ENCODE peak calls at places on chromosomes 4 and X, in seven cellular contexts. N, Z, S, J, C, D and P are unnamed samples.

GRCh38 chr4:37884855-37885487 is 5.9 kb upstream of the TBC1D1 start:
- DNase-seq in D (no peak), C (no peak), J (no peak), Z (no peak), N (no peak), S (no peak), P (no peak)

GRCh38 chr4:136203199-136203598 is 1329.1 kb downstream of the PCDH18 start:
- DNase-seq in Z (no peak), D (no peak), C (no peak), J (no peak), S (no peak), N (no peak), P (no peak)

GRCh38 chr4:92305148-92305877 is 1.5 kb downstream of the GRID2 start:
- DNase-seq in S (peak; percentile 73), Z (no peak), J (peak; percentile 13), D (peak; percentile 53), C (peak; percentile 49), N (no peak), P (no peak)

GRCh38 chr4:25767877-25768475 is 94.8 kb downstream of the SEL1L3 start:
- DNase-seq in N (no peak), S (peak; percentile 77), Z (peak; percentile 53), J (peak; percentile 47), D (peak; percentile 68), C (peak; percentile 67), P (peak; percentile 50)

GRCh38 chrX:153573999-153574398 is 24.9 kb downstream of the CCNQ start:
- DNase-seq in J (no peak), C (no peak), D (no peak), N (no peak), S (no peak), Z (no peak), P (no peak)

GRCh38 chr4:52643846-52644245 is 15.3 kb downstream of the USP46 start:
- DNase-seq in C (peak; percentile 69), Z (no peak), J (no peak), N (no peak), S (peak; percentile 68), D (peak; percentile 62), P (no peak)

GRCh38 chr4:95165926-95166524 is 382.7 kb downstream of the UNC5C start:
- DNase-seq in S (peak; percentile 79), D (peak; percentile 50), N (no peak), J (peak; percentile 24), C (peak; percentile 78), Z (peak; percentile 53), P (peak; percentile 57)

GRCh38 chrX:136457303-136457917 is 30.3 kb upstream of the BRS3 start:
- DNase-seq in J (peak; percentile 10), Z (no peak), S (no peak), N (no peak), C (no peak), D (no peak), P (no peak)

GRCh38 chrX:33273521-33273920 is 62.2 kb upstream of the DMD start:
- DNase-seq in C (no peak), J (no peak), N (no peak), D (no peak), Z (no peak), S (no peak), P (no peak)

GRCh38 chrX:14344172-14344940 is 185.0 kb upstream of the GLRA2 start:
- DNase-seq in Z (no peak), D (peak; percentile 0), J (no peak), N (no peak), C (no peak), S (no peak), P (no peak)

GRCh38 chr4:125389713-125390112 is 75.0 kb downstream of the FAT4 start:
- DNase-seq in Z (peak; percentile 82), N (no peak), J (no peak), S (peak; percentile 93), D (peak; percentile 63), C (peak; percentile 81), P (no peak)

GRCh38 chr4:7761720-7762119 is 177.9 kb downstream of the AFAP1 start:
- DNase-seq in C (peak; percentile 64), S (no peak), D (peak; percentile 35), Z (no peak), N (peak; percentile 36), J (no peak), P (no peak)